ENCODE peak calls at places on chromosomes 12 and 14, in five cellular contexts. One of them, this sample, is unnamed.

GRCh38 chr12:68250454-68250853 is 3.0 kb downstream of the IL22 start:
- DNase-seq in cardiac muscle cell: no peak
- DNase-seq in IMR-90: no peak
- DNase-seq in stimulated activated CD8-positive, alpha-beta memory T cell treated with anti-CD3 and anti-CD28 coated beads, Interleukin-2, amount 100 ng/mL, for 1 hour: no peak
- DNase-seq in brain microvascular endothelial cell: no peak
- DNase-seq in this sample: no peak

GRCh38 chr14:101817511-101818001 is 56.0 kb downstream of the PPP2R5C start:
- DNase-seq in IMR-90: no peak
- DNase-seq in cardiac muscle cell: no peak
- DNase-seq in stimulated activated CD8-positive, alpha-beta memory T cell treated with anti-CD3 and anti-CD28 coated beads, Interleukin-2, amount 100 ng/mL, for 1 hour: no peak
- DNase-seq in brain microvascular endothelial cell: no peak
- DNase-seq in this sample: no peak

GRCh38 chr12:68119724-68120211 is 39.8 kb downstream of the IFNG start:
- DNase-seq in IMR-90: no peak
- DNase-seq in stimulated activated CD8-positive, alpha-beta memory T cell treated with anti-CD3 and anti-CD28 coated beads, Interleukin-2, amount 100 ng/mL, for 1 hour: peak
- DNase-seq in cardiac muscle cell: no peak
- DNase-seq in brain microvascular endothelial cell: no peak
- DNase-seq in this sample: no peak

GRCh38 chr14:78902010-78902623 is 731.9 kb downstream of the NRXN3 start:
- DNase-seq in cardiac muscle cell: peak
- DNase-seq in stimulated activated CD8-positive, alpha-beta memory T cell treated with anti-CD3 and anti-CD28 coated beads, Interleukin-2, amount 100 ng/mL, for 1 hour: no peak
- DNase-seq in brain microvascular endothelial cell: peak
- DNase-seq in IMR-90: peak
- DNase-seq in this sample: no peak

GRCh38 chr12:18595406-18595805 is 142.4 kb downstream of the PLCZ1 start:
- DNase-seq in cardiac muscle cell: no peak
- DNase-seq in stimulated activated CD8-positive, alpha-beta memory T cell treated with anti-CD3 and anti-CD28 coated beads, Interleukin-2, amount 100 ng/mL, for 1 hour: no peak
- DNase-seq in brain microvascular endothelial cell: no peak
- DNase-seq in IMR-90: no peak
- DNase-seq in this sample: no peak

GRCh38 chr12:130126023-130126432 is 36.2 kb upstream of the FZD10 start:
- DNase-seq in cardiac muscle cell: no peak
- DNase-seq in brain microvascular endothelial cell: no peak
- DNase-seq in IMR-90: no peak
- DNase-seq in stimulated activated CD8-positive, alpha-beta memory T cell treated with anti-CD3 and anti-CD28 coated beads, Interleukin-2, amount 100 ng/mL, for 1 hour: no peak
- DNase-seq in this sample: no peak

GRCh38 chr12:62484234-62484633 is 17.6 kb downstream of the MON2 start:
- DNase-seq in cardiac muscle cell: no peak
- DNase-seq in brain microvascular endothelial cell: no peak
- DNase-seq in stimulated activated CD8-positive, alpha-beta memory T cell treated with anti-CD3 and anti-CD28 coated beads, Interleukin-2, amount 100 ng/mL, for 1 hour: no peak
- DNase-seq in IMR-90: no peak
- DNase-seq in this sample: no peak

GRCh38 chr12:77469614-77470333 is 360.9 kb upstream of the NAV3 start:
- DNase-seq in IMR-90: no peak
- DNase-seq in stimulated activated CD8-positive, alpha-beta memory T cell treated with anti-CD3 and anti-CD28 coated beads, Interleukin-2, amount 100 ng/mL, for 1 hour: no peak
- DNase-seq in cardiac muscle cell: no peak
- DNase-seq in brain microvascular endothelial cell: no peak
- DNase-seq in this sample: no peak

GRCh38 chr14:105601360-105602242 is 75.2 kb downstream of the TMEM121 start:
- DNase-seq in brain microvascular endothelial cell: no peak
- DNase-seq in cardiac muscle cell: no peak
- DNase-seq in stimulated activated CD8-positive, alpha-beta memory T cell treated with anti-CD3 and anti-CD28 coated beads, Interleukin-2, amount 100 ng/mL, for 1 hour: no peak
- DNase-seq in IMR-90: no peak
- DNase-seq in this sample: no peak

GRCh38 chr14:61959348-61959747 is 197.1 kb downstream of the SNAPC1 start:
- DNase-seq in stimulated activated CD8-positive, alpha-beta memory T cell treated with anti-CD3 and anti-CD28 coated beads, Interleukin-2, amount 100 ng/mL, for 1 hour: no peak
- DNase-seq in brain microvascular endothelial cell: no peak
- DNase-seq in cardiac muscle cell: no peak
- DNase-seq in IMR-90: no peak
- DNase-seq in this sample: no peak

GRCh38 chr12:108750471-108751402 is 19.4 kb upstream of the CORO1C start:
- DNase-seq in cardiac muscle cell: no peak
- DNase-seq in brain microvascular endothelial cell: no peak
- DNase-seq in IMR-90: no peak
- DNase-seq in stimulated activated CD8-positive, alpha-beta memory T cell treated with anti-CD3 and anti-CD28 coated beads, Interleukin-2, amount 100 ng/mL, for 1 hour: no peak
- DNase-seq in this sample: no peak

GRCh38 chr12:111160350-111161142 is 208.3 kb downstream of the PHETA1 start:
- DNase-seq in cardiac muscle cell: peak
- DNase-seq in IMR-90: no peak
- DNase-seq in stimulated activated CD8-positive, alpha-beta memory T cell treated with anti-CD3 and anti-CD28 coated beads, Interleukin-2, amount 100 ng/mL, for 1 hour: no peak
- DNase-seq in brain microvascular endothelial cell: no peak
- DNase-seq in this sample: no peak

GRCh38 chr14:61864329-61864898 is 102.2 kb downstream of the SNAPC1 start:
- DNase-seq in brain microvascular endothelial cell: no peak
- DNase-seq in IMR-90: no peak
- DNase-seq in stimulated activated CD8-positive, alpha-beta memory T cell treated with anti-CD3 and anti-CD28 coated beads, Interleukin-2, amount 100 ng/mL, for 1 hour: no peak
- DNase-seq in cardiac muscle cell: no peak
- DNase-seq in this sample: no peak

GRCh38 chr12:60269611-60270269 is 673.9 kb downstream of the SLC16A7 start:
- DNase-seq in stimulated activated CD8-positive, alpha-beta memory T cell treated with anti-CD3 and anti-CD28 coated beads, Interleukin-2, amount 100 ng/mL, for 1 hour: no peak
- DNase-seq in brain microvascular endothelial cell: no peak
- DNase-seq in cardiac muscle cell: no peak
- DNase-seq in IMR-90: no peak
- DNase-seq in this sample: no peak

GRCh38 chr14:90409209-90409730 is 12.4 kb downstream of the CALM1 start:
- DNase-seq in IMR-90: peak
- DNase-seq in cardiac muscle cell: no peak
- DNase-seq in brain microvascular endothelial cell: peak
- DNase-seq in stimulated activated CD8-positive, alpha-beta memory T cell treated with anti-CD3 and anti-CD28 coated beads, Interleukin-2, amount 100 ng/mL, for 1 hour: no peak
- DNase-seq in this sample: no peak

GRCh38 chr14:43165651-43166050 is 1341.4 kb downstream of the FSCB start:
- DNase-seq in brain microvascular endothelial cell: no peak
- DNase-seq in cardiac muscle cell: no peak
- DNase-seq in IMR-90: no peak
- DNase-seq in stimulated activated CD8-positive, alpha-beta memory T cell treated with anti-CD3 and anti-CD28 coated beads, Interleukin-2, amount 100 ng/mL, for 1 hour: no peak
- DNase-seq in this sample: no peak

GRCh38 chr14:85415015-85415712 is 114.8 kb upstream of the FLRT2 start:
- DNase-seq in brain microvascular endothelial cell: peak
- DNase-seq in stimulated activated CD8-positive, alpha-beta memory T cell treated with anti-CD3 and anti-CD28 coated beads, Interleukin-2, amount 100 ng/mL, for 1 hour: no peak
- DNase-seq in cardiac muscle cell: no peak
- DNase-seq in IMR-90: peak
- DNase-seq in this sample: no peak

GRCh38 chr12:114221976-114222630 is 183.8 kb downstream of the TBX5 start:
- DNase-seq in cardiac muscle cell: no peak
- DNase-seq in IMR-90: no peak
- DNase-seq in stimulated activated CD8-positive, alpha-beta memory T cell treated with anti-CD3 and anti-CD28 coated beads, Interleukin-2, amount 100 ng/mL, for 1 hour: no peak
- DNase-seq in brain microvascular endothelial cell: no peak
- DNase-seq in this sample: no peak

GRCh38 chr14:20350280-20350679 is 6.8 kb downstream of the PARP2 start:
- DNase-seq in cardiac muscle cell: no peak
- DNase-seq in brain microvascular endothelial cell: no peak
- DNase-seq in IMR-90: peak
- DNase-seq in stimulated activated CD8-positive, alpha-beta memory T cell treated with anti-CD3 and anti-CD28 coated beads, Interleukin-2, amount 100 ng/mL, for 1 hour: no peak
- DNase-seq in this sample: no peak

GRCh38 chr12:57765003-57765697 is 1.7 kb downstream of the CYP27B1 start:
- DNase-seq in IMR-90: peak
- DNase-seq in brain microvascular endothelial cell: no peak
- DNase-seq in cardiac muscle cell: peak
- DNase-seq in stimulated activated CD8-positive, alpha-beta memory T cell treated with anti-CD3 and anti-CD28 coated beads, Interleukin-2, amount 100 ng/mL, for 1 hour: no peak
- DNase-seq in this sample: no peak

GRCh38 chr14:93533864-93534263 is 103.1 kb downstream of the UNC79 start:
- DNase-seq in brain microvascular endothelial cell: no peak
- DNase-seq in cardiac muscle cell: no peak
- DNase-seq in stimulated activated CD8-positive, alpha-beta memory T cell treated with anti-CD3 and anti-CD28 coated beads, Interleukin-2, amount 100 ng/mL, for 1 hour: no peak
- DNase-seq in IMR-90: no peak
- DNase-seq in this sample: no peak

GRCh38 chr14:105065280-105066228 is at the start of gene GPR132:
- DNase-seq in IMR-90: no peak
- DNase-seq in stimulated activated CD8-positive, alpha-beta memory T cell treated with anti-CD3 and anti-CD28 coated beads, Interleukin-2, amount 100 ng/mL, for 1 hour: peak
- DNase-seq in cardiac muscle cell: peak
- DNase-seq in brain microvascular endothelial cell: no peak
- DNase-seq in this sample: no peak

GRCh38 chr14:23605931-23606585 is 27.5 kb upstream of the JPH4 start:
- DNase-seq in cardiac muscle cell: no peak
- DNase-seq in stimulated activated CD8-positive, alpha-beta memory T cell treated with anti-CD3 and anti-CD28 coated beads, Interleukin-2, amount 100 ng/mL, for 1 hour: no peak
- DNase-seq in brain microvascular endothelial cell: no peak
- DNase-seq in IMR-90: peak
- DNase-seq in this sample: no peak

GRCh38 chr12:188910-189621 is 24.9 kb downstream of the SLC6A12 start:
- DNase-seq in stimulated activated CD8-positive, alpha-beta memory T cell treated with anti-CD3 and anti-CD28 coated beads, Interleukin-2, amount 100 ng/mL, for 1 hour: no peak
- DNase-seq in IMR-90: peak
- DNase-seq in brain microvascular endothelial cell: peak
- DNase-seq in cardiac muscle cell: peak
- DNase-seq in this sample: peak

GRCh38 chr12:25725874-25726273 is 172.8 kb upstream of the LMNTD1 start:
- DNase-seq in brain microvascular endothelial cell: peak
- DNase-seq in IMR-90: peak
- DNase-seq in stimulated activated CD8-positive, alpha-beta memory T cell treated with anti-CD3 and anti-CD28 coated beads, Interleukin-2, amount 100 ng/mL, for 1 hour: no peak
- DNase-seq in cardiac muscle cell: no peak
- DNase-seq in this sample: no peak

GRCh38 chr12:55736076-55736475 is 6.8 kb upstream of the GDF11 start:
- DNase-seq in IMR-90: no peak
- DNase-seq in cardiac muscle cell: no peak
- DNase-seq in stimulated activated CD8-positive, alpha-beta memory T cell treated with anti-CD3 and anti-CD28 coated beads, Interleukin-2, amount 100 ng/mL, for 1 hour: no peak
- DNase-seq in brain microvascular endothelial cell: no peak
- DNase-seq in this sample: no peak

GRCh38 chr12:77940011-77940423 is 109.3 kb downstream of the NAV3 start:
- DNase-seq in stimulated activated CD8-positive, alpha-beta memory T cell treated with anti-CD3 and anti-CD28 coated beads, Interleukin-2, amount 100 ng/mL, for 1 hour: no peak
- DNase-seq in IMR-90: peak
- DNase-seq in brain microvascular endothelial cell: peak
- DNase-seq in cardiac muscle cell: peak
- DNase-seq in this sample: no peak

GRCh38 chr14:60250318-60251035 is 1.5 kb downstream of the PPM1A start:
- DNase-seq in brain microvascular endothelial cell: no peak
- DNase-seq in cardiac muscle cell: no peak
- DNase-seq in IMR-90: peak
- DNase-seq in stimulated activated CD8-positive, alpha-beta memory T cell treated with anti-CD3 and anti-CD28 coated beads, Interleukin-2, amount 100 ng/mL, for 1 hour: no peak
- DNase-seq in this sample: no peak

GRCh38 chr12:67339530-67339929 is 70.4 kb downstream of the CAND1 start:
- DNase-seq in cardiac muscle cell: no peak
- DNase-seq in IMR-90: no peak
- DNase-seq in stimulated activated CD8-positive, alpha-beta memory T cell treated with anti-CD3 and anti-CD28 coated beads, Interleukin-2, amount 100 ng/mL, for 1 hour: no peak
- DNase-seq in brain microvascular endothelial cell: no peak
- DNase-seq in this sample: no peak

GRCh38 chr12:111256629-111257434 is 112.1 kb downstream of the PHETA1 start:
- DNase-seq in cardiac muscle cell: no peak
- DNase-seq in brain microvascular endothelial cell: no peak
- DNase-seq in IMR-90: no peak
- DNase-seq in stimulated activated CD8-positive, alpha-beta memory T cell treated with anti-CD3 and anti-CD28 coated beads, Interleukin-2, amount 100 ng/mL, for 1 hour: no peak
- DNase-seq in this sample: no peak

GRCh38 chr12:34395056-34396005 is 373.0 kb downstream of the ALG10 start:
- DNase-seq in cardiac muscle cell: no peak
- DNase-seq in stimulated activated CD8-positive, alpha-beta memory T cell treated with anti-CD3 and anti-CD28 coated beads, Interleukin-2, amount 100 ng/mL, for 1 hour: no peak
- DNase-seq in brain microvascular endothelial cell: no peak
- DNase-seq in IMR-90: no peak
- DNase-seq in this sample: no peak